ENCODE peak calls at places on chromosomes 11 and 22, in eight cellular contexts. A, C, N, Z, E, O, S and X are unnamed samples.

GRCh38 chr22:47175151-47175760 is 412.8 kb downstream of the TBC1D22A start:
- DNase-seq in A (no peak), C (no peak), N (no peak), Z (no peak), E (no peak), O (peak; percentile 86), S (no peak), X (no peak)

GRCh38 chr11:24637520-24637919 is 140.7 kb downstream of the LUZP2 start:
- DNase-seq in A (no peak), C (no peak), N (no peak), Z (no peak), E (no peak), O (no peak), S (no peak), X (peak; percentile 75)

GRCh38 chr11:293852-294661 is 5.1 kb downstream of the PGGHG start:
- DNase-seq in A (no peak), C (no peak), N (no peak), Z (no peak), E (no peak), O (no peak), S (no peak), X (no peak)

GRCh38 chr11:6557063-6557462 is 46.4 kb downstream of the RRP8 start:
- DNase-seq in A (no peak), C (no peak), N (no peak), Z (no peak), E (no peak), O (no peak), S (no peak), X (no peak)

GRCh38 chr22:44329179-44329796 is 16.5 kb upstream of the SHISAL1 start:
- DNase-seq in A (no peak), C (no peak), N (peak; percentile 42), Z (no peak), E (no peak), O (no peak), S (no peak), X (no peak)

GRCh38 chr11:90775573-90776165 is 552.8 kb upstream of the CHORDC1 start:
- DNase-seq in A (no peak), C (no peak), N (no peak), Z (no peak), E (no peak), O (no peak), S (no peak), X (no peak)

GRCh38 chr22:35839811-35840739 is 122.4 kb downstream of the APOL5 start:
- DNase-seq in A (peak; percentile 63), C (peak; percentile 95), N (peak; percentile 73), Z (peak; percentile 82), E (no peak), O (peak; percentile 98), S (peak; percentile 94), X (peak; percentile 76)

GRCh38 chr11:91244921-91245320 is 979.7 kb upstream of the FAT3 start:
- DNase-seq in A (no peak), C (no peak), N (no peak), Z (no peak), E (no peak), O (no peak), S (no peak), X (no peak)

GRCh38 chr11:126495281-126495680 is 139.8 kb downstream of the ST3GAL4 start:
- DNase-seq in A (no peak), C (no peak), N (no peak), Z (no peak), E (no peak), O (no peak), S (no peak), X (no peak)

GRCh38 chr11:11985954-11986949 is 22.2 kb downstream of the DKK3 start:
- DNase-seq in A (no peak), C (no peak), N (no peak), Z (no peak), E (no peak), O (no peak), S (no peak), X (no peak)

GRCh38 chr11:56816259-56816658 is 67.8 kb upstream of the OR9G4 start:
- DNase-seq in A (no peak), C (no peak), N (no peak), Z (no peak), E (no peak), O (no peak), S (no peak), X (no peak)

GRCh38 chr11:103367650-103368049 is 258.4 kb downstream of the DYNC2H1 start:
- DNase-seq in A (no peak), C (no peak), N (no peak), Z (no peak), E (no peak), O (no peak), S (no peak), X (no peak)

GRCh38 chr22:30314918-30315317 is 11.8 kb downstream of the TBC1D10A start:
- DNase-seq in A (no peak), C (no peak), N (no peak), Z (no peak), E (peak; percentile 20), O (no peak), S (peak; percentile 73), X (no peak)

GRCh38 chr11:35079581-35079980 is 59.4 kb upstream of the CD44 start:
- DNase-seq in A (no peak), C (no peak), N (no peak), Z (no peak), E (no peak), O (no peak), S (no peak), X (no peak)

GRCh38 chr11:45285931-45286632 is at the start of gene SYT13:
- DNase-seq in A (peak; percentile 69), C (peak; percentile 89), N (peak; percentile 51), Z (no peak), E (no peak), O (peak; percentile 18), S (peak; percentile 45), X (no peak)

GRCh38 chr22:48365386-48365785 is 1462.3 kb downstream of the BRD1 start:
- DNase-seq in A (no peak), C (no peak), N (no peak), Z (no peak), E (no peak), O (no peak), S (no peak), X (no peak)